ENCODE peak calls at places on chromosome 6, in seven cellular contexts. O is right atrium auricular region, X is upper lobe of right lung, Y is A549, G is psoas muscle, Q is epithelial cell of esophagus, N is GM12865. C is an unnamed sample.
A peak's percentile ranks its signal among the peaks of the same experiment; 100 is the strongest.

GRCh38 chr6:163314791-163315404 is 99.6 kb upstream of the QKI start:
- DNase-seq in Y (no peak), Q (peak; percentile 15), X (no peak), O (peak; percentile 42), N (no peak), G (no peak), C (no peak)

GRCh38 chr6:113927001-113927400 is 43.9 kb downstream of the HDAC2 start:
- DNase-seq in X (no peak), Y (no peak), G (no peak), O (no peak), N (no peak), Q (no peak), C (no peak)

GRCh38 chr6:170049641-170050491 is 241.0 kb downstream of the DLL1 start:
- DNase-seq in G (peak; percentile 89), Y (no peak), N (no peak), X (peak; percentile 77), Q (peak; percentile 37), O (peak; percentile 90), C (peak; percentile 66)

GRCh38 chr6:99119109-99120031 is 171.6 kb upstream of the FBXL4 start:
- DNase-seq in N (peak; percentile 44), Q (peak; percentile 68), Y (peak; percentile 7), O (no peak), X (no peak), G (no peak), C (no peak)

GRCh38 chr6:11812951-11813350 is 34.3 kb upstream of the ADTRP start:
- DNase-seq in G (no peak), O (no peak), Q (no peak), X (no peak), Y (no peak), N (no peak), C (no peak)

GRCh38 chr6:30103630-30104179 is 9.2 kb downstream of the TRIM31 start:
- DNase-seq in N (no peak), Y (no peak), O (no peak), Q (no peak), G (no peak), X (no peak), C (no peak)

GRCh38 chr6:44202972-44203750 is 13.6 kb upstream of the MYMX start:
- DNase-seq in Y (no peak), O (no peak), N (no peak), G (no peak), X (no peak), Q (no peak), C (no peak)

GRCh38 chr6:6654599-6655575 is 66.4 kb downstream of the LY86 start:
- DNase-seq in Y (no peak), G (no peak), Q (no peak), N (no peak), O (peak; percentile 72), X (no peak), C (no peak)

GRCh38 chr6:104633125-104633524 is 226.6 kb downstream of the HACE1 start:
- DNase-seq in O (no peak), Y (no peak), N (no peak), Q (peak; percentile 29), X (no peak), G (no peak), C (no peak)

GRCh38 chr6:26497610-26498009 is 2.5 kb upstream of the BTN1A1 start:
- DNase-seq in Y (no peak), N (no peak), G (no peak), O (no peak), X (no peak), Q (no peak), C (no peak)

GRCh38 chr6:44593539-44593944 is 206.0 kb downstream of the CDC5L start:
- DNase-seq in X (no peak), N (peak; percentile 78), G (no peak), Q (peak; percentile 57), O (peak; percentile 59), Y (peak; percentile 28), C (no peak)

GRCh38 chr6:28282923-28283322 is 1.6 kb downstream of the PGBD1 start:
- DNase-seq in X (no peak), G (no peak), Y (no peak), N (no peak), Q (no peak), O (no peak), C (no peak)

GRCh38 chr6:79949235-79949634 is 1.9 kb upstream of the ELOVL4 start:
- DNase-seq in N (peak; percentile 91), O (no peak), Y (peak; percentile 9), G (no peak), Q (peak; percentile 93), X (no peak), C (peak; percentile 49)

GRCh38 chr6:105389543-105389942 is 13.3 kb downstream of the PREP start:
- DNase-seq in O (no peak), X (no peak), N (no peak), G (no peak), Y (no peak), Q (no peak), C (no peak)

GRCh38 chr6:7909323-7910276 is 988 bp downstream of the TXNDC5 start:
- DNase-seq in N (peak; percentile 62), O (no peak), G (peak; percentile 53), Y (peak; percentile 49), Q (peak; percentile 44), X (peak; percentile 86), C (peak; percentile 71)

GRCh38 chr6:14596410-14596809 is 478.8 kb downstream of the CD83 start:
- DNase-seq in N (no peak), G (peak; percentile 31), Y (peak; percentile 5), Q (peak; percentile 58), O (peak; percentile 76), X (peak; percentile 69), C (peak; percentile 78)

GRCh38 chr6:129370268-129370916 is 339.6 kb downstream of the ARHGAP18 start:
- DNase-seq in Q (peak; percentile 47), Y (peak; percentile 1), O (no peak), N (peak; percentile 34), X (no peak), G (no peak), C (no peak)

GRCh38 chr6:13249817-13250216 is 78.5 kb downstream of the TBC1D7 start:
- DNase-seq in O (no peak), Q (no peak), X (no peak), N (no peak), G (no peak), Y (no peak), C (no peak)

GRCh38 chr6:33426590-33427563 is 7.0 kb downstream of the SYNGAP1 start:
- DNase-seq in N (peak; percentile 36), Y (peak; percentile 19), O (no peak), X (no peak), Q (peak; percentile 31), G (no peak), C (no peak)

GRCh38 chr6:135901776-135902524 is 50.4 kb downstream of the PDE7B start:
- DNase-seq in Y (no peak), N (no peak), O (peak; percentile 72), Q (no peak), G (peak; percentile 24), X (no peak), C (no peak)

GRCh38 chr6:117555262-117555849 is 47.0 kb downstream of the GOPC start:
- DNase-seq in O (no peak), Q (no peak), Y (no peak), G (no peak), X (no peak), N (no peak), C (no peak)

GRCh38 chr6:42230320-42231034 is 12.8 kb upstream of the MRPS10 start:
- DNase-seq in G (no peak), Q (no peak), N (no peak), Y (peak; percentile 40), O (no peak), X (no peak), C (no peak)

GRCh38 chr6:90338409-90338808 is 41.8 kb upstream of the BACH2 start:
- DNase-seq in O (no peak), G (no peak), X (no peak), N (no peak), Q (peak; percentile 80), Y (no peak), C (no peak)

GRCh38 chr6:161363286-161363685 is 89.4 kb upstream of the AGPAT4 start:
- DNase-seq in Q (no peak), X (no peak), N (no peak), Y (no peak), O (no peak), G (no peak), C (no peak)

GRCh38 chr6:10991115-10991514 is 53.0 kb downstream of the ELOVL2 start:
- DNase-seq in N (no peak), O (no peak), G (no peak), X (no peak), Q (no peak), Y (no peak), C (no peak)

DNA sequence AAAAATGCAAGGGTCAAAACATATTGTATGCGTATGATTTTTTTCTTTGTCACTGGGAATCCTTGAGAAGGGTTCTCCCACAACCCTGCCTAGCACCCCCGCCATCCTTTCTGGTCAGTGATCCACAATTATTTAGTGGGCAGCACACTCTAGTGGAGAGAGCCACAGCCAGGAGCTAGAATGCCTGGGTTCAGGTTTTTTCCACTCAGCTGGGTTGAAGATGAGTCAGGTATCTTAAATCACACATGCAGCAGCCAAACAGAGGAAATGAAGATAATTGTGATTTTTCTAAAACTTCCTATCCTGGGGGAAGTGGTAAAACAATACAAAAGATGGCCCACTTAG is 243.1 kb downstream of the PKHD1 start:
- DNase-seq in G (no peak), N (peak; percentile 11), X (no peak), O (no peak), Y (no peak), Q (no peak), C (no peak)
- TF ChIP-seq CTCF in G (no peak), N (peak; percentile 28), X (no peak), O (no peak), Y (no peak), Q (peak; percentile 19), C (no peak)

GRCh38 chr6:54698974-54699373 is 147.6 kb upstream of the FAM83B start:
- DNase-seq in Q (peak; percentile 97), N (peak; percentile 48), Y (no peak), G (no peak), X (no peak), O (no peak), C (no peak)

GRCh38 chr6:54694928-54695532 is 151.5 kb upstream of the FAM83B start:
- DNase-seq in X (no peak), G (no peak), N (no peak), Y (no peak), Q (no peak), O (no peak), C (no peak)

GRCh38 chr6:54700158-54700557 is 146.4 kb upstream of the FAM83B start:
- DNase-seq in N (no peak), X (no peak), Y (no peak), G (no peak), Q (peak; percentile 80), O (no peak), C (no peak)

GRCh38 chr6:54695815-54696214 is 150.8 kb upstream of the FAM83B start:
- DNase-seq in X (no peak), Y (no peak), Q (no peak), N (no peak), G (no peak), O (no peak), C (no peak)

GRCh38 chr6:54697423-54697822 is 149.1 kb upstream of the FAM83B start:
- DNase-seq in N (peak; percentile 10), X (no peak), G (no peak), Y (no peak), Q (peak; percentile 60), O (no peak), C (no peak)
- TF ChIP-seq CTCF in N (no peak), X (peak; percentile 18), G (no peak), Y (peak; percentile 23), Q (peak; percentile 61), O (no peak), C (no peak)

GRCh38 chr6:20468179-20468578 is 66.1 kb upstream of the CDKAL1 start:
- DNase-seq in O (no peak), Y (no peak), Q (no peak), X (no peak), G (no peak), N (no peak), C (no peak)
- TF ChIP-seq CTCF in O (no peak), Y (no peak), Q (no peak), X (no peak), G (no peak), N (no peak), C (no peak)

GRCh38 chr6:168525926-168526630 is 85.1 kb downstream of the SMOC2 start:
- DNase-seq in G (no peak), O (no peak), Y (no peak), N (no peak), X (no peak), Q (no peak), C (no peak)
- TF ChIP-seq CTCF in G (no peak), O (no peak), Y (no peak), N (no peak), X (no peak), Q (no peak), C (no peak)

C was measured in lower lobe of right lung.